ENCODE peak calls at places on chromosomes 12 and 14, in seven cellular contexts. K, N, J, Y, G, X and S are unnamed samples.

GRCh38 chr12:62466018-62466595 is 519 bp upstream of the MON2 start:
- DNase-seq in K (peak), N (no peak), J (peak), Y (peak), G (peak), X (peak), S (peak)

GRCh38 chr14:102909462-102909861 is 13.0 kb upstream of the AMN start:
- DNase-seq in K (no peak), N (no peak), J (no peak), Y (no peak), G (no peak), X (no peak), S (no peak)

GRCh38 chr14:76870146-76870545 is 43.9 kb downstream of the LRRC74A start:
- DNase-seq in K (no peak), N (no peak), J (no peak), Y (no peak), G (no peak), X (no peak), S (no peak)

GRCh38 chr12:44618960-44619359 is 257.2 kb downstream of the NELL2 start:
- DNase-seq in K (no peak), N (no peak), J (no peak), Y (no peak), G (no peak), X (no peak), S (no peak)

GRCh38 chr12:107929436-107929835 is 154.9 kb downstream of the ASCL4 start:
- DNase-seq in K (peak), N (no peak), J (no peak), Y (peak), G (no peak), X (no peak), S (peak)

GRCh38 chr12:82635263-82635662 is 51.4 kb upstream of the TMTC2 start:
- DNase-seq in K (no peak), N (no peak), J (no peak), Y (no peak), G (no peak), X (no peak), S (no peak)

GRCh38 chr14:34466691-34467090 is 4.7 kb upstream of the SPTSSA start:
- DNase-seq in K (no peak), N (no peak), J (no peak), Y (no peak), G (no peak), X (no peak), S (no peak)

GRCh38 chr14:23568600-23569310 is 1.2 kb upstream of the AP1G2 start:
- DNase-seq in K (peak), N (no peak), J (peak), Y (no peak), G (no peak), X (no peak), S (no peak)

GRCh38 chr14:65170768-65171251 is 68.5 kb upstream of the MAX start:
- DNase-seq in K (peak), N (peak), J (peak), Y (peak), G (peak), X (peak), S (peak)

GRCh38 chr12:131574397-131574775 is 136.5 kb upstream of the SFSWAP start:
- DNase-seq in K (no peak), N (no peak), J (no peak), Y (no peak), G (no peak), X (no peak), S (no peak)

GRCh38 chr14:106848330-106849121 is 1322.1 kb downstream of the TMEM121 start:
- DNase-seq in K (no peak), N (no peak), J (peak), Y (peak), G (no peak), X (no peak), S (no peak)

GRCh38 chr12:103561174-103561573 is 25.9 kb upstream of the STAB2 start:
- DNase-seq in K (peak), N (no peak), J (peak), Y (no peak), G (no peak), X (no peak), S (no peak)

GRCh38 chr12:75525263-75525662 is 13.9 kb upstream of the KRR1 start:
- DNase-seq in K (peak), N (no peak), J (no peak), Y (no peak), G (no peak), X (no peak), S (no peak)

GRCh38 chr12:70365648-70366518 is at the start of gene KCNMB4:
- DNase-seq in K (peak), N (no peak), J (no peak), Y (peak), G (peak), X (peak), S (no peak)

GRCh38 chr12:6457220-6457945 is 5.5 kb downstream of the TAPBPL start:
- DNase-seq in K (no peak), N (no peak), J (no peak), Y (no peak), G (no peak), X (no peak), S (no peak)

GRCh38 chr14:68676511-68676943 is 116.3 kb downstream of the ZFP36L1 start:
- DNase-seq in K (no peak), N (no peak), J (no peak), Y (peak), G (no peak), X (no peak), S (no peak)

GRCh38 chr14:74257078-74257987 is 18.1 kb downstream of the VSX2 start:
- DNase-seq in K (peak), N (no peak), J (no peak), Y (peak), G (peak), X (peak), S (peak)

GRCh38 chr12:98909749-98910148 is 264.7 kb downstream of the APAF1 start:
- DNase-seq in K (no peak), N (no peak), J (no peak), Y (no peak), G (no peak), X (no peak), S (no peak)

GRCh38 chr12:131466306-131466705 is 244.6 kb upstream of the SFSWAP start:
- DNase-seq in K (no peak), N (no peak), J (no peak), Y (no peak), G (no peak), X (no peak), S (no peak)

GRCh38 chr12:124195226-124195938 is 99.5 kb upstream of the RFLNA start:
- DNase-seq in K (no peak), N (no peak), J (peak), Y (no peak), G (no peak), X (no peak), S (no peak)

GRCh38 chr12:13222076-13222475 is 25.6 kb downstream of the EMP1 start:
- DNase-seq in K (no peak), N (no peak), J (no peak), Y (peak), G (no peak), X (no peak), S (no peak)

GRCh38 chr14:83058068-83058467 is 1524.4 kb upstream of the SEL1L start:
- DNase-seq in K (no peak), N (no peak), J (no peak), Y (no peak), G (no peak), X (no peak), S (no peak)

GRCh38 chr12:40020261-40020691 is 85.6 kb downstream of the SLC2A13 start:
- DNase-seq in K (no peak), N (no peak), J (no peak), Y (no peak), G (no peak), X (no peak), S (no peak)

GRCh38 chr12:121523741-121524140 is 57.1 kb downstream of the KDM2B start:
- DNase-seq in K (no peak), N (no peak), J (no peak), Y (no peak), G (no peak), X (peak), S (no peak)

GRCh38 chr14:97177016-97177415 is 379.8 kb downstream of the VRK1 start:
- DNase-seq in K (no peak), N (no peak), J (no peak), Y (peak), G (no peak), X (no peak), S (no peak)

GRCh38 chr12:8887285-8887715 is 27.0 kb upstream of the PHC1 start:
- DNase-seq in K (peak), N (no peak), J (peak), Y (no peak), G (no peak), X (no peak), S (no peak)

GRCh38 chr12:124913474-124914391 is 717 bp downstream of the UBC start:
- DNase-seq in K (peak), N (no peak), J (no peak), Y (no peak), G (peak), X (peak), S (no peak)

GRCh38 chr12:49964849-49965624 is 3.4 kb downstream of the AQP5 start:
- DNase-seq in K (no peak), N (no peak), J (no peak), Y (no peak), G (no peak), X (no peak), S (no peak)

GRCh38 chr12:1533602-1534304 is 60.6 kb downstream of the FBXL14 start:
- DNase-seq in K (peak), N (no peak), J (peak), Y (no peak), G (peak), X (no peak), S (no peak)